ENCODE peak calls at places on chromosomes 13 and 19, in eight cellular contexts. X, H, F, E, U, I, P and Y are unnamed samples.

GRCh38 chr13:40585911-40586471 is 80.5 kb downstream of the FOXO1 start:
- DNase-seq in X (no peak), H (no peak), F (no peak), E (no peak), U (no peak), I (peak; percentile 63), P (no peak), Y (no peak)

GRCh38 chr13:109919715-109920375 is 133.5 kb upstream of the IRS2 start:
- DNase-seq in X (no peak), H (no peak), F (no peak), E (no peak), U (no peak), I (no peak), P (no peak), Y (no peak)

GRCh38 chr19:18736415-18737336 is 53.2 kb downstream of the CRTC1 start:
- DNase-seq in X (no peak), H (peak; percentile 85), F (no peak), E (no peak), U (no peak), I (no peak), P (no peak), Y (no peak)

GRCh38 chr19:48490980-48491792 is 20.4 kb downstream of the LMTK3 start:
- DNase-seq in X (no peak), H (peak; percentile 44), F (no peak), E (peak; percentile 37), U (peak; percentile 58), I (peak; percentile 42), P (no peak), Y (no peak)

GRCh38 chr13:99312493-99312883 is 5.3 kb upstream of the GPR183 start:
- DNase-seq in X (no peak), H (peak; percentile 37), F (peak; percentile 82), E (no peak), U (no peak), I (no peak), P (peak; percentile 84), Y (peak; percentile 44)

GRCh38 chr19:8209111-8209964 is at the start of gene CERS4:
- DNase-seq in X (no peak), H (peak; percentile 86), F (peak; percentile 72), E (peak; percentile 84), U (peak; percentile 86), I (no peak), P (peak; percentile 78), Y (peak; percentile 77)

GRCh38 chr13:95197548-95197947 is 103.7 kb downstream of the ABCC4 start:
- DNase-seq in X (no peak), H (no peak), F (no peak), E (no peak), U (no peak), I (no peak), P (no peak), Y (no peak)

GRCh38 chr19:44627631-44628030 is 14.3 kb downstream of the IGSF23 start:
- DNase-seq in X (no peak), H (no peak), F (no peak), E (no peak), U (no peak), I (no peak), P (no peak), Y (no peak)

GRCh38 chr13:59666504-59666903 is 497.2 kb downstream of the DIAPH3 start:
- DNase-seq in X (no peak), H (no peak), F (no peak), E (no peak), U (no peak), I (no peak), P (no peak), Y (no peak)

GRCh38 chr19:33214621-33215020 is 11.0 kb downstream of the SLC7A10 start:
- DNase-seq in X (no peak), H (no peak), F (no peak), E (no peak), U (no peak), I (peak; percentile 14), P (no peak), Y (no peak)

GRCh38 chr13:51148952-51149573 is 38.0 kb upstream of the C13orf42 start:
- DNase-seq in X (peak; percentile 8), H (peak; percentile 46), F (no peak), E (no peak), U (no peak), I (peak; percentile 8), P (no peak), Y (no peak)

GRCh38 chr19:13033819-13034611 is 38.7 kb downstream of the NFIX start:
- DNase-seq in X (no peak), H (peak; percentile 93), F (peak; percentile 90), E (peak; percentile 25), U (no peak), I (peak; percentile 68), P (peak; percentile 85), Y (peak; percentile 78)

GRCh38 chr19:18300930-18301717 is 19.7 kb upstream of the JUND start:
- DNase-seq in X (no peak), H (peak; percentile 86), F (peak; percentile 96), E (no peak), U (no peak), I (peak; percentile 24), P (peak; percentile 93), Y (peak; percentile 77)

GRCh38 chr19:38400361-38400760 is 2.5 kb upstream of the FAM98C start:
- DNase-seq in X (no peak), H (no peak), F (no peak), E (no peak), U (no peak), I (no peak), P (no peak), Y (no peak)

GRCh38 chr13:27969073-27969865 is at the start of gene CDX2:
- DNase-seq in X (no peak), H (peak; percentile 34), F (no peak), E (no peak), U (no peak), I (no peak), P (no peak), Y (no peak)

GRCh38 chr13:110419391-110419791 is 112.3 kb downstream of the COL4A2 start:
- DNase-seq in X (no peak), H (no peak), F (no peak), E (no peak), U (no peak), I (peak; percentile 96), P (no peak), Y (no peak)

DNA sequence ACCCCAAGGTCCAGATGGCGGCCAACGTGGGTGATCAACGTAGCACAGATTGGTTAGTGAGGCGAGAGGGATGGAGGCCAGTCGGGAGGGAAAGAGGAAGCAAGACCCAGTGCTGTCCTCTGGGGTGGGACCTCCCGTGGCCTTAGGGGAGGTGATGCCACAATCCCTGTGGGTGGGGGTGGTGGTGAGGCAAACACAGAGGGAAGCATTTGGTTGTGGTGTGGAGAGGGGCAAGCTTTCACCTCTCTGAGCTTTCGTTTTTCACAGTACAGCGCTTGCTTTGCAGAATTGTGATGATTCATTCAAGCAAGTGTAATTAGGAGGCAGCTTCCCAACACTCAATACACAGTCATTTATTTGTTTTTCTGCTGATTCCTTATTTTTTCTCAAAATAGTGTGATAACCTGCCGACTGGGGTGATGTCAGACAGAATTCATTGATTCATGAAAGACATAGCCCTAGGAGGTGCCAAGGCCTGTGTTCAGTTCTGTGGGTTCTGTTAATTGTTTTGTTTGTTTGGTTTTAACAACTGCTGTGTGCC is 2.4 kb downstream of the LENG8 start:
- DNase-seq in X (no peak), H (peak; percentile 28), F (no peak), E (no peak), U (no peak), I (no peak), P (peak; percentile 17), Y (no peak)
- H3K27ac ChIP-seq in X (no peak overlapping the region), H (peak overlapping the region; percentile 6), F (peak overlapping the region; percentile 8), E (peak overlapping the region; percentile 93), U (peak overlapping the region; percentile 97), I (peak overlapping the region; percentile 18), P (no peak overlapping the region), Y (peak overlapping the region; percentile 17)

GRCh38 chr19:9786342-9786741 is 17.8 kb upstream of the ZNF846 start:
- DNase-seq in X (no peak), H (no peak), F (no peak), E (no peak), U (no peak), I (no peak), P (no peak), Y (peak; percentile 38)

GRCh38 chr19:9789066-9789465 is 20.5 kb upstream of the ZNF846 start:
- DNase-seq in X (no peak), H (no peak), F (no peak), E (no peak), U (no peak), I (no peak), P (no peak), Y (no peak)

GRCh38 chr19:9785367-9786331 is 17.1 kb upstream of the ZNF846 start:
- DNase-seq in X (peak; percentile 91), H (peak; percentile 95), F (peak; percentile 99), E (peak; percentile 94), U (peak; percentile 93), I (peak; percentile 93), P (peak; percentile 95), Y (peak; percentile 99)

GRCh38 chr19:9782282-9782681 is 13.7 kb upstream of the ZNF846 start:
- DNase-seq in X (no peak), H (no peak), F (no peak), E (no peak), U (no peak), I (no peak), P (no peak), Y (no peak)

DNA sequence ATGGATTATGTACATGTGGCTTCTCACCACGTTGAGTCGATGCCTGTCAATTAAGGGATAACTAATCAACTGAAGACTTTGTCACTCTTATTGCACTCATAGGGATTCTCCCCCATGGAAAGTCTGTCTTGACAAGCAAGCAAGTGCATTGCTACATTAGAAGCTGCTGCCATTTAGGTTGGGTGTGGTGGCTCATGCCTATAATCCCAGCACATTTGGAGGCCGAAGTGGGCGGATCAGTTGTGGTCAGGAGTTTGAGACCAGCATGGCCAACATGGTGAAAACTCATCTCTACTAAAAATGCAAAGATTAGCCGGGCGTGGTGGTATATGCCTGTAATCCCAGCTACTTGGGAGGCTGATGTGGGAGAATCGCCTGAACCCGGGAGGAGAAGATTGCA is 18.3 kb upstream of the ZNF846 start:
- DNase-seq in X (no peak), H (no peak), F (no peak), E (no peak), U (no peak), I (no peak), P (no peak), Y (no peak)
- H3K27ac ChIP-seq in X (no peak overlapping the region), H (peak overlapping the region; percentile 8), F (peak overlapping the region; percentile 99), E (no peak overlapping the region), U (no peak overlapping the region), I (no peak overlapping the region), P (no peak overlapping the region), Y (no peak overlapping the region)

DNA sequence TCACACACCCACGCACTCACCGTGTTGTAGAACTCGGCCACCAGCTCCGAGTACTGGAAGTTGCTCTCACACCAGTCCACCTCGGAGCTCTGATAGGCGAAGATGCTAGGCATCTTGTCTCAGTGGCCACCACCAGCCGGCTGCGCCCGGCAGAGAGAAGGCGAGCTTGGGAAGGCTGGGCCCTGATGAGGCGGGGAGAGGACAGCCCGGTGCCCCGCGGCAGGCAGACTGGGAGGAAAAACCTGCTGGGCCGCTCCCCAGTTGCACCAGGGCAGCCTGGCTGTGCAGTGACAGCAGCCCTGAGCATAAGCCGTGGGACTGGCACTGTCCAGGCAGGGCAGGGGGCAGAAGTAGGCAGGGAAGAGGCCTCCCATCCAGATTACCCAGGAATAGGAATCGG is at the start of gene ACER1:
- DNase-seq in X (no peak), H (no peak), F (no peak), E (no peak), U (no peak), I (no peak), P (no peak), Y (no peak)
- H3K27ac ChIP-seq in X (no peak within 1 kb of the TSS), H (no peak within 1 kb of the TSS), F (no peak within 1 kb of the TSS), E (no peak within 1 kb of the TSS), U (no peak within 1 kb of the TSS), I (no peak within 1 kb of the TSS), P (no peak within 1 kb of the TSS), Y (no peak within 1 kb of the TSS)

GRCh38 chr13:113405481-113406300 is 41.8 kb upstream of the GRTP1 start:
- DNase-seq in X (no peak), H (no peak), F (peak; percentile 59), E (no peak), U (no peak), I (no peak), P (no peak), Y (no peak)
- H3K27ac ChIP-seq in X (no peak overlapping the region), H (no peak overlapping the region), F (peak overlapping the region; percentile 39), E (no peak overlapping the region), U (no peak overlapping the region), I (no peak overlapping the region), P (peak overlapping the region; percentile 99), Y (no peak overlapping the region)